ENCODE peak calls at places on chromosomes 7 and 10, in six cellular contexts. One of them, this sample, is unnamed.
A peak's percentile ranks its signal among the peaks of the same experiment; 100 is the strongest.

GRCh38 chr7:101163281-101164070 is 1.9 kb downstream of the VGF start:
- DNase-seq in midbrain: no peak
- DNase-seq in Daoy: peak; percentile 77
- DNase-seq in endothelial cell: no peak
- DNase-seq in stimulated activated CD4-positive, alpha-beta T cell treated with anti-CD3 and anti-CD28 coated beads, Interleukin-2, amount 100 ng/mL, for 48 hours: no peak
- DNase-seq in mucosa of gallbladder: no peak
- DNase-seq in this sample: no peak

GRCh38 chr10:94412439-94412838 is 10.1 kb downstream of the TBC1D12 start:
- DNase-seq in midbrain: no peak
- DNase-seq in Daoy: no peak
- DNase-seq in endothelial cell: no peak
- DNase-seq in stimulated activated CD4-positive, alpha-beta T cell treated with anti-CD3 and anti-CD28 coated beads, Interleukin-2, amount 100 ng/mL, for 48 hours: no peak
- DNase-seq in mucosa of gallbladder: no peak
- DNase-seq in this sample: no peak

GRCh38 chr7:120005720-120006119 is 267.3 kb upstream of the KCND2 start:
- DNase-seq in midbrain: no peak
- DNase-seq in Daoy: no peak
- DNase-seq in endothelial cell: no peak
- DNase-seq in stimulated activated CD4-positive, alpha-beta T cell treated with anti-CD3 and anti-CD28 coated beads, Interleukin-2, amount 100 ng/mL, for 48 hours: no peak
- DNase-seq in mucosa of gallbladder: no peak
- DNase-seq in this sample: no peak

GRCh38 chr7:81684513-81685262 is 85.2 kb downstream of the HGF start:
- DNase-seq in midbrain: peak; percentile 47
- DNase-seq in Daoy: peak; percentile 99
- DNase-seq in endothelial cell: no peak
- DNase-seq in stimulated activated CD4-positive, alpha-beta T cell treated with anti-CD3 and anti-CD28 coated beads, Interleukin-2, amount 100 ng/mL, for 48 hours: no peak
- DNase-seq in mucosa of gallbladder: peak; percentile 86
- DNase-seq in this sample: no peak

GRCh38 chr7:73860859-73861258 is at the start of gene TMEM270:
- DNase-seq in midbrain: no peak
- DNase-seq in Daoy: no peak
- DNase-seq in endothelial cell: no peak
- DNase-seq in stimulated activated CD4-positive, alpha-beta T cell treated with anti-CD3 and anti-CD28 coated beads, Interleukin-2, amount 100 ng/mL, for 48 hours: no peak
- DNase-seq in mucosa of gallbladder: no peak
- DNase-seq in this sample: no peak

GRCh38 chr10:52746169-52746568 is 26.4 kb downstream of the MBL2 start:
- DNase-seq in midbrain: no peak
- DNase-seq in Daoy: no peak
- DNase-seq in endothelial cell: no peak
- DNase-seq in stimulated activated CD4-positive, alpha-beta T cell treated with anti-CD3 and anti-CD28 coated beads, Interleukin-2, amount 100 ng/mL, for 48 hours: no peak
- DNase-seq in mucosa of gallbladder: no peak
- DNase-seq in this sample: no peak

GRCh38 chr10:104318096-104318725 is 20.1 kb downstream of the ITPRIP start:
- DNase-seq in midbrain: no peak
- DNase-seq in Daoy: no peak
- DNase-seq in endothelial cell: no peak
- DNase-seq in stimulated activated CD4-positive, alpha-beta T cell treated with anti-CD3 and anti-CD28 coated beads, Interleukin-2, amount 100 ng/mL, for 48 hours: no peak
- DNase-seq in mucosa of gallbladder: no peak
- DNase-seq in this sample: no peak

GRCh38 chr10:95397747-95398146 is 106.9 kb upstream of the PDLIM1 start:
- DNase-seq in midbrain: no peak
- DNase-seq in Daoy: no peak
- DNase-seq in endothelial cell: no peak
- DNase-seq in stimulated activated CD4-positive, alpha-beta T cell treated with anti-CD3 and anti-CD28 coated beads, Interleukin-2, amount 100 ng/mL, for 48 hours: no peak
- DNase-seq in mucosa of gallbladder: no peak
- DNase-seq in this sample: no peak

GRCh38 chr7:44184874-44185446 is 4.3 kb downstream of the GCK start:
- DNase-seq in midbrain: no peak
- DNase-seq in Daoy: peak; percentile 50
- DNase-seq in endothelial cell: no peak
- DNase-seq in stimulated activated CD4-positive, alpha-beta T cell treated with anti-CD3 and anti-CD28 coated beads, Interleukin-2, amount 100 ng/mL, for 48 hours: no peak
- DNase-seq in mucosa of gallbladder: no peak
- DNase-seq in this sample: no peak

GRCh38 chr10:13224210-13224995 is 9.8 kb downstream of the UCMA start:
- DNase-seq in midbrain: no peak
- DNase-seq in Daoy: no peak
- DNase-seq in endothelial cell: no peak
- DNase-seq in stimulated activated CD4-positive, alpha-beta T cell treated with anti-CD3 and anti-CD28 coated beads, Interleukin-2, amount 100 ng/mL, for 48 hours: no peak
- DNase-seq in mucosa of gallbladder: no peak
- DNase-seq in this sample: no peak

GRCh38 chr10:125521721-125522680 is 161.0 kb downstream of the TEX36 start:
- DNase-seq in midbrain: no peak
- DNase-seq in Daoy: peak; percentile 19
- DNase-seq in endothelial cell: peak; percentile 15
- DNase-seq in stimulated activated CD4-positive, alpha-beta T cell treated with anti-CD3 and anti-CD28 coated beads, Interleukin-2, amount 100 ng/mL, for 48 hours: peak; percentile 15
- DNase-seq in mucosa of gallbladder: no peak
- DNase-seq in this sample: no peak

GRCh38 chr7:46160861-46161260 is 239.8 kb upstream of the IGFBP3 start:
- DNase-seq in midbrain: no peak
- DNase-seq in Daoy: peak; percentile 94
- DNase-seq in endothelial cell: no peak
- DNase-seq in stimulated activated CD4-positive, alpha-beta T cell treated with anti-CD3 and anti-CD28 coated beads, Interleukin-2, amount 100 ng/mL, for 48 hours: no peak
- DNase-seq in mucosa of gallbladder: no peak
- DNase-seq in this sample: no peak

GRCh38 chr10:57694956-57695605 is 572.6 kb downstream of the IPMK start:
- DNase-seq in midbrain: no peak
- DNase-seq in Daoy: no peak
- DNase-seq in endothelial cell: no peak
- DNase-seq in stimulated activated CD4-positive, alpha-beta T cell treated with anti-CD3 and anti-CD28 coated beads, Interleukin-2, amount 100 ng/mL, for 48 hours: no peak
- DNase-seq in mucosa of gallbladder: no peak
- DNase-seq in this sample: no peak

GRCh38 chr7:68246189-68246633 is 1249.6 kb downstream of the TYW1 start:
- DNase-seq in midbrain: no peak
- DNase-seq in Daoy: no peak
- DNase-seq in endothelial cell: no peak
- DNase-seq in stimulated activated CD4-positive, alpha-beta T cell treated with anti-CD3 and anti-CD28 coated beads, Interleukin-2, amount 100 ng/mL, for 48 hours: no peak
- DNase-seq in mucosa of gallbladder: no peak
- DNase-seq in this sample: no peak

GRCh38 chr10:11563936-11564335 is 47.5 kb downstream of the USP6NL start:
- DNase-seq in midbrain: no peak
- DNase-seq in Daoy: no peak
- DNase-seq in endothelial cell: no peak
- DNase-seq in stimulated activated CD4-positive, alpha-beta T cell treated with anti-CD3 and anti-CD28 coated beads, Interleukin-2, amount 100 ng/mL, for 48 hours: no peak
- DNase-seq in mucosa of gallbladder: no peak
- DNase-seq in this sample: no peak

GRCh38 chr7:43649755-43650274 is 66.9 kb downstream of the STK17A start:
- DNase-seq in midbrain: no peak
- DNase-seq in Daoy: peak; percentile 86
- DNase-seq in endothelial cell: no peak
- DNase-seq in stimulated activated CD4-positive, alpha-beta T cell treated with anti-CD3 and anti-CD28 coated beads, Interleukin-2, amount 100 ng/mL, for 48 hours: no peak
- DNase-seq in mucosa of gallbladder: no peak
- DNase-seq in this sample: peak; percentile 83

GRCh38 chr7:122340427-122340826 is 35.9 kb upstream of the FEZF1 start:
- DNase-seq in midbrain: no peak
- DNase-seq in Daoy: no peak
- DNase-seq in endothelial cell: no peak
- DNase-seq in stimulated activated CD4-positive, alpha-beta T cell treated with anti-CD3 and anti-CD28 coated beads, Interleukin-2, amount 100 ng/mL, for 48 hours: no peak
- DNase-seq in mucosa of gallbladder: no peak
- DNase-seq in this sample: no peak

GRCh38 chr10:116753759-116754158 is 11.4 kb upstream of the HSPA12A start:
- DNase-seq in midbrain: no peak
- DNase-seq in Daoy: peak; percentile 54
- DNase-seq in endothelial cell: no peak
- DNase-seq in stimulated activated CD4-positive, alpha-beta T cell treated with anti-CD3 and anti-CD28 coated beads, Interleukin-2, amount 100 ng/mL, for 48 hours: no peak
- DNase-seq in mucosa of gallbladder: no peak
- DNase-seq in this sample: no peak

GRCh38 chr7:157551325-157552070 is 214.7 kb downstream of the DNAJB6 start:
- DNase-seq in midbrain: no peak
- DNase-seq in Daoy: no peak
- DNase-seq in endothelial cell: no peak
- DNase-seq in stimulated activated CD4-positive, alpha-beta T cell treated with anti-CD3 and anti-CD28 coated beads, Interleukin-2, amount 100 ng/mL, for 48 hours: no peak
- DNase-seq in mucosa of gallbladder: no peak
- DNase-seq in this sample: no peak

GRCh38 chr10:103807996-103808395 is 47.4 kb downstream of the SH3PXD2A start:
- DNase-seq in midbrain: no peak
- DNase-seq in Daoy: no peak
- DNase-seq in endothelial cell: no peak
- DNase-seq in stimulated activated CD4-positive, alpha-beta T cell treated with anti-CD3 and anti-CD28 coated beads, Interleukin-2, amount 100 ng/mL, for 48 hours: no peak
- DNase-seq in mucosa of gallbladder: no peak
- DNase-seq in this sample: no peak

GRCh38 chr7:47322731-47323130 is 259.2 kb downstream of the TNS3 start:
- DNase-seq in midbrain: no peak
- DNase-seq in Daoy: no peak
- DNase-seq in endothelial cell: no peak
- DNase-seq in stimulated activated CD4-positive, alpha-beta T cell treated with anti-CD3 and anti-CD28 coated beads, Interleukin-2, amount 100 ng/mL, for 48 hours: no peak
- DNase-seq in mucosa of gallbladder: no peak
- DNase-seq in this sample: no peak

GRCh38 chr7:40463449-40463848 is 328.6 kb downstream of the SUGCT start:
- DNase-seq in midbrain: no peak
- DNase-seq in Daoy: no peak
- DNase-seq in endothelial cell: no peak
- DNase-seq in stimulated activated CD4-positive, alpha-beta T cell treated with anti-CD3 and anti-CD28 coated beads, Interleukin-2, amount 100 ng/mL, for 48 hours: no peak
- DNase-seq in mucosa of gallbladder: no peak
- DNase-seq in this sample: no peak

GRCh38 chr7:2451171-2452073 is 24.8 kb downstream of the GRIFIN start:
- DNase-seq in midbrain: peak; percentile 83
- DNase-seq in Daoy: peak; percentile 90
- DNase-seq in endothelial cell: peak; percentile 94
- DNase-seq in stimulated activated CD4-positive, alpha-beta T cell treated with anti-CD3 and anti-CD28 coated beads, Interleukin-2, amount 100 ng/mL, for 48 hours: peak; percentile 88
- DNase-seq in mucosa of gallbladder: peak; percentile 84
- DNase-seq in this sample: peak; percentile 69

GRCh38 chr10:35004651-35005050 is 85.5 kb downstream of the CUL2 start:
- DNase-seq in midbrain: no peak
- DNase-seq in Daoy: no peak
- DNase-seq in endothelial cell: no peak
- DNase-seq in stimulated activated CD4-positive, alpha-beta T cell treated with anti-CD3 and anti-CD28 coated beads, Interleukin-2, amount 100 ng/mL, for 48 hours: no peak
- DNase-seq in mucosa of gallbladder: no peak
- DNase-seq in this sample: no peak

GRCh38 chr7:7739204-7739603 is 20.8 kb upstream of the RPA3 start:
- DNase-seq in midbrain: no peak
- DNase-seq in Daoy: no peak
- DNase-seq in endothelial cell: no peak
- DNase-seq in stimulated activated CD4-positive, alpha-beta T cell treated with anti-CD3 and anti-CD28 coated beads, Interleukin-2, amount 100 ng/mL, for 48 hours: no peak
- DNase-seq in mucosa of gallbladder: no peak
- DNase-seq in this sample: no peak

GRCh38 chr7:76509931-76510877 is at the start of gene UPK3B:
- DNase-seq in midbrain: no peak
- DNase-seq in Daoy: no peak
- DNase-seq in endothelial cell: no peak
- DNase-seq in stimulated activated CD4-positive, alpha-beta T cell treated with anti-CD3 and anti-CD28 coated beads, Interleukin-2, amount 100 ng/mL, for 48 hours: no peak
- DNase-seq in mucosa of gallbladder: no peak
- DNase-seq in this sample: no peak

GRCh38 chr10:119567978-119568377 is 25.5 kb upstream of the RGS10 start:
- DNase-seq in midbrain: no peak
- DNase-seq in Daoy: no peak
- DNase-seq in endothelial cell: no peak
- DNase-seq in stimulated activated CD4-positive, alpha-beta T cell treated with anti-CD3 and anti-CD28 coated beads, Interleukin-2, amount 100 ng/mL, for 48 hours: no peak
- DNase-seq in mucosa of gallbladder: no peak
- DNase-seq in this sample: no peak

GRCh38 chr10:103184615-103185014 is 8.5 kb downstream of the NT5C2 start:
- DNase-seq in midbrain: peak; percentile 34
- DNase-seq in Daoy: no peak
- DNase-seq in endothelial cell: no peak
- DNase-seq in stimulated activated CD4-positive, alpha-beta T cell treated with anti-CD3 and anti-CD28 coated beads, Interleukin-2, amount 100 ng/mL, for 48 hours: no peak
- DNase-seq in mucosa of gallbladder: no peak
- DNase-seq in this sample: no peak

GRCh38 chr7:130421685-130422084 is 19.1 kb downstream of the CEP41 start:
- DNase-seq in midbrain: peak; percentile 55
- DNase-seq in Daoy: peak; percentile 60
- DNase-seq in endothelial cell: no peak
- DNase-seq in stimulated activated CD4-positive, alpha-beta T cell treated with anti-CD3 and anti-CD28 coated beads, Interleukin-2, amount 100 ng/mL, for 48 hours: no peak
- DNase-seq in mucosa of gallbladder: no peak
- DNase-seq in this sample: no peak

GRCh38 chr10:72524489-72524888 is 101.4 kb downstream of the MICU1 start:
- DNase-seq in midbrain: no peak
- DNase-seq in Daoy: no peak
- DNase-seq in endothelial cell: no peak
- DNase-seq in stimulated activated CD4-positive, alpha-beta T cell treated with anti-CD3 and anti-CD28 coated beads, Interleukin-2, amount 100 ng/mL, for 48 hours: no peak
- DNase-seq in mucosa of gallbladder: no peak
- DNase-seq in this sample: no peak

GRCh38 chr7:32587431-32587948 is 92.2 kb downstream of the AVL9 start:
- DNase-seq in midbrain: no peak
- DNase-seq in Daoy: peak; percentile 77
- DNase-seq in endothelial cell: no peak
- DNase-seq in stimulated activated CD4-positive, alpha-beta T cell treated with anti-CD3 and anti-CD28 coated beads, Interleukin-2, amount 100 ng/mL, for 48 hours: no peak
- DNase-seq in mucosa of gallbladder: peak; percentile 56
- DNase-seq in this sample: no peak

GRCh38 chr10:75347211-75347610 is 54.4 kb downstream of the ZNF503 start:
- DNase-seq in midbrain: no peak
- DNase-seq in Daoy: no peak
- DNase-seq in endothelial cell: no peak
- DNase-seq in stimulated activated CD4-positive, alpha-beta T cell treated with anti-CD3 and anti-CD28 coated beads, Interleukin-2, amount 100 ng/mL, for 48 hours: no peak
- DNase-seq in mucosa of gallbladder: no peak
- DNase-seq in this sample: no peak

GRCh38 chr10:55144001-55144400 is 343.0 kb upstream of the PCDH15 start:
- DNase-seq in midbrain: no peak
- DNase-seq in Daoy: no peak
- DNase-seq in endothelial cell: no peak
- DNase-seq in stimulated activated CD4-positive, alpha-beta T cell treated with anti-CD3 and anti-CD28 coated beads, Interleukin-2, amount 100 ng/mL, for 48 hours: no peak
- DNase-seq in mucosa of gallbladder: no peak
- DNase-seq in this sample: no peak

GRCh38 chr10:23120001-23120934 is 24.9 kb downstream of the MSRB2 start:
- DNase-seq in midbrain: peak; percentile 82
- DNase-seq in Daoy: no peak
- DNase-seq in endothelial cell: no peak
- DNase-seq in stimulated activated CD4-positive, alpha-beta T cell treated with anti-CD3 and anti-CD28 coated beads, Interleukin-2, amount 100 ng/mL, for 48 hours: no peak
- DNase-seq in mucosa of gallbladder: no peak
- DNase-seq in this sample: no peak

GRCh38 chr10:6706725-6707124 is 126.6 kb upstream of the PRKCQ start:
- DNase-seq in midbrain: no peak
- DNase-seq in Daoy: no peak
- DNase-seq in endothelial cell: no peak
- DNase-seq in stimulated activated CD4-positive, alpha-beta T cell treated with anti-CD3 and anti-CD28 coated beads, Interleukin-2, amount 100 ng/mL, for 48 hours: no peak
- DNase-seq in mucosa of gallbladder: no peak
- DNase-seq in this sample: no peak

GRCh38 chr10:93138113-93138870 is 64.6 kb downstream of the CYP26A1 start:
- DNase-seq in midbrain: no peak
- DNase-seq in Daoy: no peak
- DNase-seq in endothelial cell: no peak
- DNase-seq in stimulated activated CD4-positive, alpha-beta T cell treated with anti-CD3 and anti-CD28 coated beads, Interleukin-2, amount 100 ng/mL, for 48 hours: no peak
- DNase-seq in mucosa of gallbladder: no peak
- DNase-seq in this sample: no peak

GRCh38 chr7:29598607-29599006 is 35.0 kb downstream of the PRR15 start:
- DNase-seq in midbrain: no peak
- DNase-seq in Daoy: no peak
- DNase-seq in endothelial cell: no peak
- DNase-seq in stimulated activated CD4-positive, alpha-beta T cell treated with anti-CD3 and anti-CD28 coated beads, Interleukin-2, amount 100 ng/mL, for 48 hours: no peak
- DNase-seq in mucosa of gallbladder: peak; percentile 70
- DNase-seq in this sample: no peak

GRCh38 chr10:94251098-94251497 is 111.6 kb downstream of the NOC3L start:
- DNase-seq in midbrain: no peak
- DNase-seq in Daoy: no peak
- DNase-seq in endothelial cell: no peak
- DNase-seq in stimulated activated CD4-positive, alpha-beta T cell treated with anti-CD3 and anti-CD28 coated beads, Interleukin-2, amount 100 ng/mL, for 48 hours: no peak
- DNase-seq in mucosa of gallbladder: no peak
- DNase-seq in this sample: no peak

This sample was measured in stimulated activated naive CD4-positive, alpha-beta T cell.